ENCODE peak calls at places on chromosome 1, in four cellular contexts. L is tibial nerve, G is IMR-90, Z is stomach. X is an unnamed sample. For H3K9me3, the result is how much of the 10 kb centered on the place peaks cover.

GRCh38 chr1:29282135-29282923 is 46.0 kb downstream of the PTPRU start:
- DNase-seq in L (no peak), G (no peak), Z (no peak), X (no peak)

GRCh38 chr1:47388548-47389238 is 27.4 kb upstream of the FOXE3 start:
- DNase-seq in L (peak), G (peak), Z (peak), X (no peak)

GRCh38 chr1:57468661-57469523 is 45.0 kb upstream of the DAB1 start:
- DNase-seq in L (no peak), G (peak), Z (no peak), X (no peak)

GRCh38 chr1:117656202-117656641 is 50.4 kb downstream of the TENT5C start:
- DNase-seq in L (no peak), G (no peak), Z (peak), X (peak)

GRCh38 chr1:245873883-245874671 is 633.0 kb downstream of the SMYD3 start:
- DNase-seq in L (no peak), G (peak), Z (no peak), X (no peak)

GRCh38 chr1:201503397-201504176 is 3.3 kb downstream of the CSRP1 start:
- DNase-seq in L (no peak), G (peak), Z (peak), X (peak)

GRCh38 chr1:81554108-81554507 is 246.6 kb upstream of the ADGRL2 start:
- DNase-seq in L (no peak), G (no peak), Z (no peak), X (no peak)

GRCh38 chr1:53681647-53682368 is 57.2 kb downstream of the GLIS1 start:
- DNase-seq in L (peak), G (peak), Z (peak), X (no peak)

GRCh38 chr1:85065550-85065949 is 17.2 kb upstream of the MCOLN3 start:
- DNase-seq in L (no peak), G (no peak), Z (no peak), X (no peak)

GRCh38 chr1:79074975-79075374 is 68.4 kb upstream of the ADGRL4 start:
- DNase-seq in L (no peak), G (no peak), Z (no peak), X (no peak)

GRCh38 chr1:224637510-224637909 is 21.4 kb downstream of the CNIH3 start:
- DNase-seq in L (no peak), G (peak), Z (no peak), X (no peak)

GRCh38 chr1:214440219-214440965 is 111.0 kb downstream of the PTPN14 start:
- DNase-seq in L (no peak), G (no peak), Z (no peak), X (no peak)

GRCh38 chr1:33721416-33721815 is 142.5 kb upstream of the HMGB4 start:
- DNase-seq in L (no peak), G (no peak), Z (no peak), X (no peak)

GRCh38 chr1:20470174-20470573 is 15.8 kb downstream of the CAMK2N1 start:
- DNase-seq in L (no peak), G (no peak), Z (no peak), X (peak)

GRCh38 chr1:182806015-182806678 is 16.6 kb downstream of the NPL start:
- DNase-seq in L (no peak), G (no peak), Z (no peak), X (no peak)

GRCh38 chr1:218525451-218526197 is 180.5 kb downstream of the TGFB2 start:
- DNase-seq in L (no peak), G (no peak), Z (no peak), X (no peak)

GRCh38 chr1:222833484-222833883 is 18.6 kb downstream of the DISP1 start:
- DNase-seq in L (no peak), G (no peak), Z (no peak), X (no peak)

GRCh38 chr1:11767932-11768704 is 6.1 kb downstream of the C1orf167 start:
- DNase-seq in L (no peak), G (no peak), Z (no peak), X (no peak)

GRCh38 chr1:119805746-119806145 is 5.5 kb downstream of the REG4 start:
- DNase-seq in L (no peak), G (no peak), Z (no peak), X (no peak)

GRCh38 chr1:245500546-245500945 is 345.8 kb downstream of the KIF26B start:
- DNase-seq in L (no peak), G (peak), Z (no peak), X (no peak)

GRCh38 chr1:59367269-59368006 is 70.5 kb downstream of the FGGY start:
- DNase-seq in L (peak), G (peak), Z (peak), X (no peak)

GRCh38 chr1:59332983-59333382 is 36.1 kb downstream of the FGGY start:
- DNase-seq in L (no peak), G (peak), Z (no peak), X (no peak)

GRCh38 chr1:6157528-6158174 is 22.5 kb downstream of the CHD5 start:
- DNase-seq in L (no peak), G (peak), Z (no peak), X (no peak)

GRCh38 chr1:172357753-172358152 is 62.7 kb upstream of the C1orf105 start:
- DNase-seq in L (no peak), G (no peak), Z (no peak), X (no peak)

GRCh38 chr1:62045579-62045978 is 149.1 kb upstream of the L1TD1 start:
- DNase-seq in L (no peak), G (no peak), Z (no peak), X (no peak)

GRCh38 chr1:7401814-7402547 is 369.1 kb upstream of the VAMP3 start:
- DNase-seq in L (no peak), G (peak), Z (peak), X (peak)

GRCh38 chr1:205596876-205597275 is 34.9 kb downstream of the ELK4 start:
- DNase-seq in L (no peak), G (no peak), Z (no peak), X (no peak)

GRCh38 chr1:156498447-156499193 is 2.0 kb downstream of the MEF2D start:
- DNase-seq in L (no peak), G (peak), Z (peak), X (peak)

GRCh38 chr1:85372683-85373446 is 92.1 kb downstream of the DDAH1 start:
- DNase-seq in L (no peak), G (peak), Z (no peak), X (no peak)

GRCh38 chr1:116357487-116357886 is 15.6 kb upstream of the ATP1A1 start:
- DNase-seq in L (no peak), G (peak), Z (no peak), X (no peak)

GRCh38 chr1:17409391-17409811 is 30.1 kb downstream of the RCC2 start:
- DNase-seq in L (no peak), G (no peak), Z (peak), X (no peak)

GRCh38 chr1:83998205-83998598 is 730 bp downstream of the TTLL7 start:
- DNase-seq in L (no peak), G (peak), Z (no peak), X (no peak)

GRCh38 chr1:83996621-83997020 is 2.3 kb downstream of the TTLL7 start:
- DNase-seq in L (no peak), G (peak), Z (no peak), X (no peak)

GRCh38 chr1:83999316-83999819 is 436 bp upstream of the TTLL7 start:
- DNase-seq in L (peak), G (peak), Z (peak), X (peak)

GRCh38 chr1:84000196-84000885 is 1.4 kb upstream of the TTLL7 start:
- DNase-seq in L (no peak), G (no peak), Z (no peak), X (no peak)

GRCh38 chr1:83998599-83999315 is at the start of gene TTLL7:
- DNase-seq in L (peak), G (peak), Z (peak), X (peak)
- TF ChIP-seq POLR2A in L (no peak), G (no peak), Z (no peak), X (no peak)

GRCh38 chr1:8447616-8448150 is 129.8 kb downstream of the SLC45A1 start:
- DNase-seq in L (no peak), G (no peak), Z (no peak), X (no peak)
- H3K9me3 ChIP-seq in L (under half), G (under half), Z (under half), X (under half)

GRCh38 chr1:64962447-64962846 is 3.9 kb downstream of the JAK1 start:
- DNase-seq in L (no peak), G (no peak), Z (no peak), X (peak)

GRCh38 chr1:64967381-64967780 is 1.0 kb upstream of the JAK1 start:
- DNase-seq in L (no peak), G (no peak), Z (no peak), X (peak)

GRCh38 chr1:64963466-64963865 is 2.9 kb downstream of the JAK1 start:
- DNase-seq in L (no peak), G (no peak), Z (no peak), X (no peak)

GRCh38 chr1:64966158-64966963 is at the start of gene JAK1:
- DNase-seq in L (peak), G (peak), Z (peak), X (peak)

GRCh38 chr1:64965239-64966157 is 851 bp downstream of the JAK1 start:
- DNase-seq in L (peak), G (peak), Z (peak), X (peak)
- TF ChIP-seq POLR2A in L (no peak), G (no peak), Z (no peak), X (no peak)

GRCh38 chr1:248152056-248152827 is 7.3 kb downstream of the OR2M5 start:
- DNase-seq in L (no peak), G (no peak), Z (no peak), X (peak)
- H3K9me3 ChIP-seq in L (under half), G (under half), Z (under half), X (under half)

GRCh38 chr1:94235189-94236020 is 2.0 kb downstream of the ARHGAP29 start:
- DNase-seq in L (no peak), G (no peak), Z (no peak), X (no peak)

GRCh38 chr1:94236630-94237290 is 624 bp downstream of the ARHGAP29 start:
- DNase-seq in L (no peak), G (peak), Z (peak), X (no peak)

GRCh38 chr1:94236021-94236491 is 1.3 kb downstream of the ARHGAP29 start:
- DNase-seq in L (no peak), G (peak), Z (no peak), X (no peak)

GRCh38 chr1:94239796-94240195 is 2.4 kb upstream of the ARHGAP29 start:
- DNase-seq in L (no peak), G (peak), Z (no peak), X (no peak)

DNA sequence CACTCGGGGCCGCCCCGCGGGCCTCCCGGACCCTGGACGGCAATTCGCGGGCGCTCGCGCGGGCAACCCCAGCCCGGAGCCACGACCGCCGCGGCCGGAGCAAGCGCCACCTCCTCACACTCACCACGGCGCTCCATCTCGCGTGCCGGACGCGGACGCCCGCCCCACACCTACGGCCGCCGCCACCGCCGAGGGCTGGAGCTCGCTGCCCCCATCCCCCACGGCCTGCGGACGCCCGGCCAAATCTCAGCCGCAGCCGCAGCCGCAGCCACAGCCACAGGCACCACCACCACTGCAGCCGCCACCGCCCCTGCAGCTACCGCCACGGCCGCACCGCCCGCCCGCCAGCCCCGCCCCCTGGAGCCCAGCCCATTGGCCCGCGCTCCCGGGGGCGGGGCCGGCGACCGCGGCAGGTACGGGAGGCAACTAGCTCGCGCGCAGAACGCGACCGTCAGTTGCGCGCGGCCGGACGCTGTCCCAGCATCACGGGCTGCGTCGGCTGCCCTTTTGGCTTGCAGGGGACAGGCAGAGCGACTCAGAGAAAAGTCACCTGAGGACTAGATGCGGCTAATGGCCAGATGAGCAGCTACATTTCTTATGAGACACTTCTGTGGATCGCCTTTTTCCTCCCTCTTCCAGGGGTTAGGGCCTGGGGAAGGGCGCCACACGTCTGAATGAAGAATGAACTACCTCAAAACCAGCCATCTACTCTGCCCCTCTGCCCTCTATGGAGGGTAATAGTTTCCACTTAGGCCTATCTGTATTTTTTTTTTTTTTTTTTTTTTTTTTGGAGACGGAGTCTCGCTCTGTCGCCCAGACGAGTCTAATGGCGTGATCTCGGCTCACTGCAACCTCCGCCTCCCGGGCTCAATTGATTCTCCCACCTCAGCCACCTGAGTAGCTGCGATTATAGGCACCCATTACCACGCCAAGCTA is at the start of gene ARHGAP29:
- DNase-seq in L (peak), G (peak), Z (peak), X (peak)
- TF ChIP-seq POLR2A in L (peak), G (no peak), Z (no peak), X (no peak)

GRCh38 chr1:228246216-228246900 is 38.5 kb downstream of the OBSCN start:
- DNase-seq in L (no peak), G (no peak), Z (no peak), X (no peak)
- H3K9me3 ChIP-seq in L (under half), G (under half), Z (under half), X (under half)

DNA sequence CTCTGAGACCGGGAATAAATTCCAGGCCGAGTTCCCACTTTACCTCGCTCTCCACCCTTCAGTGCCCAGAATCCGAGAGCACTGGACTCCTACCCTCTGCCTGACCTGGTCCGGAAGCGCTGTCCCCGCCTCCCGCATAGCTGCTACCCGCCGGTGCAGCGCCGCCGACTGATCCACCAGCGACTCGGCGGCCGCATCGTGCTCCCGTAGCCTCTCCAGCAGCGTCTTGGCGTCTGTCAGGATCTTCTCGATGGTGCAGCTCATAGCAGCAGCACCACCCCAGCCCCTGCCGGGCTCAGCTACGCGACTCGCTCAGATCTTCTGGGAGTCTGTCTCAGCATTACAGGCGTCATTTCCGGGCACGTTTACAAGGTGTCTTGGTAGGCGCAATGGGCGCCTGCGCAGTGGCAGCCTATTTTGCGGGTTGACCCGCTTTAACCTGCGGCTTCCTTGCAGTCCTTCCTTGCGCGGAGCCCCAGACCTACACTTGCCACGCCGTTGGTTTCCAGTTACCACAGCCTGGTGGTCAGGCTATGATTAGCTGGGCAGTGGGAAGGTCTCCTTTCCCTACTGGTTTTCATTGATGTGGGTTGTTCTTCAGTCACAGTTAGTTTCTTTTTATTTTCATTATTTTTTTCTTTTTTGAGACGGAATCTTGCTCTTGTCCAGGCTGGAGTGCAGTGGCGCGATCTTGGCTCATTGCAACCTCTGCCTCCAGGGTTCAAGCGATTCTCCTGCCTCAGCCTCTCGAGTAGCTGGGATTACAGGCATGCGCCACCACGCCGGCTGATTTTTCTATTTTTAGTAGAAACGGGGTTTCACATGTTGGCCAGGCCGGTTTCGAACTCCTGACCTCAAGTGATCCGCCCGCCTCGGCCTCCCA is at the start of gene SIKE1:
- DNase-seq in L (peak), G (peak), Z (peak), X (peak)
- TF ChIP-seq POLR2A in L (peak), G (peak), Z (no peak), X (peak)

GRCh38 chr1:80349218-80349617 is 1342.7 kb upstream of the ADGRL4 start:
- DNase-seq in L (no peak), G (no peak), Z (no peak), X (no peak)
- H3K9me3 ChIP-seq in L (under half), G (under half), Z (under half), X (under half)

GRCh38 chr1:203569490-203570318 is 56.9 kb upstream of the ATP2B4 start:
- DNase-seq in L (no peak), G (peak), Z (no peak), X (peak)

GRCh38 chr1:203570805-203571204 is 55.8 kb upstream of the ATP2B4 start:
- DNase-seq in L (no peak), G (no peak), Z (no peak), X (no peak)

GRCh38 chr1:203564024-203564423 is 62.6 kb upstream of the ATP2B4 start:
- DNase-seq in L (no peak), G (peak), Z (no peak), X (no peak)

GRCh38 chr1:203571661-203572060 is 55.0 kb upstream of the ATP2B4 start:
- DNase-seq in L (no peak), G (no peak), Z (no peak), X (no peak)

GRCh38 chr1:203567596-203567995 is 59.0 kb upstream of the ATP2B4 start:
- DNase-seq in L (no peak), G (no peak), Z (no peak), X (no peak)
- TF ChIP-seq POLR2A in L (no peak), G (no peak), Z (no peak), X (no peak)

DNA sequence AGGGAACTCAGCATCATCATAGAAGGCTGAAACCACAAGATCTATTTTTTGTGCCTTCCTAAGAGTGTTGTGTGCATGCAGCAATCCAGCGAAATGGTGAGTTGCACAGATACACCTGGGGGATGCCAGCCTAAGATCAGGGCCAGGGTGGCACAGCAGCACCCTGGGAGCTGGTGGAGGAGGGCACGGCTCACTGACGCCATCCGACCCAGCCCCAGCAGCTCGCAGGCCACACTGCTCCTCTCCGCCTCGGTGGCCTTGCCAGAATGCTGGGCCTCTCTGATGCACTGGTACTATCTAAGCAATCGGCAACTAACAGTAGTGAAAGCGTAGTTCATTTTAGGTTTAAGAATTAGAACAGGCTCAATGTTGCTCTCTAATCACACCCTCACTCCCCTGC is 37.8 kb downstream of the CAPZB start:
- DNase-seq in L (no peak), G (no peak), Z (no peak), X (no peak)
- H3K9me3 ChIP-seq in L (under half), G (under half), Z (under half), X (under half)

X was measured in spleen.